ENCODE peak calls at places on chromosomes 1 and 21, in six cellular contexts. N, D, Y, J, E and P are unnamed samples.
A peak's percentile ranks its signal among the peaks of the same experiment; 100 is the strongest.

GRCh38 chr1:80217377-80217986 is 1211.0 kb upstream of the ADGRL4 start:
- DNase-seq in N (no peak), D (no peak), Y (no peak), J (no peak), E (no peak), P (no peak)

GRCh38 chr1:29322861-29323585 is 86.7 kb downstream of the PTPRU start:
- DNase-seq in N (no peak), D (no peak), Y (no peak), J (no peak), E (no peak), P (no peak)

GRCh38 chr1:167839009-167839408 is 74.9 kb downstream of the ADCY10 start:
- DNase-seq in N (no peak), D (no peak), Y (no peak), J (no peak), E (no peak), P (no peak)

GRCh38 chr21:27695246-27695645 is 728.4 kb upstream of the ADAMTS5 start:
- DNase-seq in N (no peak), D (no peak), Y (no peak), J (no peak), E (no peak), P (no peak)

GRCh38 chr1:6646499-6647148 is 22.0 kb downstream of the THAP3 start:
- DNase-seq in N (peak; percentile 75), D (no peak), Y (no peak), J (peak; percentile 11), E (no peak), P (peak; percentile 63)

GRCh38 chr1:86409416-86410021 is 13.4 kb upstream of the ODF2L start:
- DNase-seq in N (peak; percentile 22), D (no peak), Y (no peak), J (no peak), E (no peak), P (no peak)

GRCh38 chr21:15204140-15204774 is 139.5 kb upstream of the NRIP1 start:
- DNase-seq in N (no peak), D (no peak), Y (no peak), J (no peak), E (no peak), P (no peak)

GRCh38 chr21:38768385-38769071 is 37.2 kb upstream of the ETS2 start:
- DNase-seq in N (no peak), D (no peak), Y (no peak), J (no peak), E (peak; percentile 87), P (peak; percentile 34)

GRCh38 chr21:34745557-34746255 is 76.9 kb downstream of the CLIC6 start:
- DNase-seq in N (peak; percentile 77), D (peak; percentile 64), Y (peak; percentile 63), J (peak; percentile 40), E (peak; percentile 68), P (peak; percentile 79)

GRCh38 chr1:173267453-173267945 is 60.4 kb upstream of the TNFSF4 start:
- DNase-seq in N (no peak), D (no peak), Y (no peak), J (no peak), E (no peak), P (no peak)

GRCh38 chr21:24852610-24853195 is 754.6 kb downstream of the MRPL39 start:
- DNase-seq in N (no peak), D (no peak), Y (no peak), J (no peak), E (no peak), P (no peak)

GRCh38 chr1:44408181-44409018 is 3.3 kb downstream of the RNF220 start:
- DNase-seq in N (peak; percentile 37), D (no peak), Y (no peak), J (no peak), E (peak; percentile 22), P (no peak)

GRCh38 chr1:48677306-48678287 is 99.1 kb downstream of the BEND5 start:
- DNase-seq in N (peak; percentile 56), D (peak; percentile 68), Y (peak; percentile 51), J (no peak), E (peak; percentile 40), P (peak; percentile 41)

GRCh38 chr1:224124220-224124619 is 10.3 kb downstream of the FBXO28 start:
- DNase-seq in N (no peak), D (no peak), Y (no peak), J (no peak), E (no peak), P (no peak)

GRCh38 chr1:51192213-51192843 is 43.7 kb upstream of the RNF11 start:
- DNase-seq in N (peak; percentile 87), D (peak; percentile 68), Y (peak; percentile 48), J (peak; percentile 44), E (peak; percentile 38), P (peak; percentile 43)

GRCh38 chr1:50562106-50562505 is 138.9 kb upstream of the DMRTA2 start:
- DNase-seq in N (no peak), D (no peak), Y (no peak), J (no peak), E (no peak), P (no peak)

GRCh38 chr21:36889401-36889800 is 77.1 kb downstream of the HLCS start:
- DNase-seq in N (no peak), D (no peak), Y (peak; percentile 49), J (no peak), E (no peak), P (no peak)

GRCh38 chr1:37028981-37029617 is 5.2 kb downstream of the GRIK3 start:
- DNase-seq in N (no peak), D (no peak), Y (no peak), J (no peak), E (no peak), P (no peak)

GRCh38 chr1:99456536-99456935 is 189.4 kb upstream of the PALMD start:
- DNase-seq in N (no peak), D (no peak), Y (no peak), J (no peak), E (no peak), P (no peak)

GRCh38 chr1:201554789-201555592 is 16.1 kb downstream of the NAV1 start:
- DNase-seq in N (no peak), D (no peak), Y (no peak), J (no peak), E (no peak), P (no peak)

GRCh38 chr1:38772026-38772425 is 87.5 kb downstream of the RRAGC start:
- DNase-seq in N (no peak), D (no peak), Y (no peak), J (no peak), E (no peak), P (no peak)

GRCh38 chr21:14685568-14685967 is 139.5 kb upstream of the SAMSN1 start:
- DNase-seq in N (no peak), D (no peak), Y (no peak), J (no peak), E (no peak), P (no peak)

GRCh38 chr1:174957829-174958228 is 41.9 kb upstream of the CACYBP start:
- DNase-seq in N (peak; percentile 9), D (no peak), Y (no peak), J (no peak), E (no peak), P (no peak)

GRCh38 chr1:183954496-183954895 is 83.0 kb downstream of the COLGALT2 start:
- DNase-seq in N (no peak), D (no peak), Y (no peak), J (no peak), E (no peak), P (no peak)

GRCh38 chr1:97603218-97603617 is 317.6 kb downstream of the DPYD start:
- DNase-seq in N (no peak), D (no peak), Y (no peak), J (no peak), E (no peak), P (no peak)

GRCh38 chr1:229874609-229875008 is 192.4 kb upstream of the GALNT2 start:
- DNase-seq in N (no peak), D (no peak), Y (no peak), J (no peak), E (no peak), P (no peak)

GRCh38 chr21:25967566-25968438 is 202.8 kb downstream of the APP start:
- DNase-seq in N (no peak), D (no peak), Y (no peak), J (no peak), E (no peak), P (peak; percentile 43)